ENCODE peak calls at places on chromosome 10, in ten cellular contexts. A is left ventricle myocardium inferior, G is PC-9, V is gastrocnemius medialis, N is mucosa of descending colon, L is GM20000, U is lower leg skin, M is kidney, J is dorsolateral prefrontal cortex, W is astrocyte of the spinal cord. O is an unnamed sample.

GRCh38 chr10:102596506-102596971 is 47.7 kb upstream of the TRIM8 start:
- DNase-seq in A (peak), G (peak), V (peak), N (no peak), L (peak), U (no peak), M (no peak), J (peak), W (peak), O (peak)

GRCh38 chr10:182441-183201 is 47.4 kb downstream of the ZMYND11 start:
- DNase-seq in A (no peak), G (no peak), V (no peak), N (no peak), L (peak), U (no peak), M (no peak), J (no peak), W (peak), O (no peak)

GRCh38 chr10:3850999-3851937 is 66.3 kb upstream of the KLF6 start:
- DNase-seq in A (no peak), G (peak), V (no peak), N (no peak), L (no peak), U (no peak), M (no peak), J (no peak), W (peak), O (no peak)

GRCh38 chr10:74206727-74207126 is 55.7 kb downstream of the ADK start:
- DNase-seq in A (no peak), G (peak), V (peak), N (no peak), L (no peak), U (no peak), M (no peak), J (no peak), W (no peak), O (no peak)

GRCh38 chr10:88115968-88116367 is 252.5 kb downstream of the PTEN start:
- DNase-seq in A (no peak), G (no peak), V (no peak), N (no peak), L (no peak), U (no peak), M (no peak), J (no peak), W (peak), O (no peak)

GRCh38 chr10:69839696-69840345 is 38.1 kb downstream of the COL13A1 start:
- DNase-seq in A (no peak), G (peak), V (no peak), N (no peak), L (no peak), U (no peak), M (no peak), J (peak), W (peak), O (no peak)

GRCh38 chr10:11215468-11215867 is 197.8 kb downstream of the CELF2 start:
- DNase-seq in A (no peak), G (no peak), V (no peak), N (no peak), L (no peak), U (no peak), M (no peak), J (no peak), W (no peak), O (no peak)

GRCh38 chr10:96448021-96448457 is 65.7 kb downstream of the TLL2 start:
- DNase-seq in A (peak), G (no peak), V (peak), N (peak), L (peak), U (peak), M (no peak), J (no peak), W (peak), O (no peak)

GRCh38 chr10:106680061-106680460 is 484.4 kb downstream of the SORCS1 start:
- DNase-seq in A (no peak), G (no peak), V (no peak), N (no peak), L (no peak), U (no peak), M (no peak), J (no peak), W (no peak), O (no peak)

GRCh38 chr10:106873770-106874717 is 290.5 kb downstream of the SORCS1 start:
- DNase-seq in A (no peak), G (no peak), V (no peak), N (no peak), L (no peak), U (no peak), M (no peak), J (no peak), W (no peak), O (no peak)

GRCh38 chr10:32159264-32159663 is 103.0 kb upstream of the KIF5B start:
- DNase-seq in A (no peak), G (no peak), V (no peak), N (no peak), L (no peak), U (no peak), M (no peak), J (no peak), W (no peak), O (no peak)

GRCh38 chr10:70478191-70479160 is at the start of gene PALD1:
- DNase-seq in A (peak), G (peak), V (peak), N (peak), L (peak), U (peak), M (peak), J (peak), W (peak), O (peak)

GRCh38 chr10:128324058-128324457 is 197.8 kb upstream of the MKI67 start:
- DNase-seq in A (peak), G (no peak), V (peak), N (no peak), L (no peak), U (peak), M (no peak), J (no peak), W (no peak), O (peak)

GRCh38 chr10:22667093-22667480 is 47.3 kb downstream of the PIP4K2A start:
- DNase-seq in A (no peak), G (no peak), V (no peak), N (no peak), L (no peak), U (no peak), M (no peak), J (no peak), W (no peak), O (no peak)

GRCh38 chr10:102279104-102279503 is 33.8 kb downstream of the GBF1 start:
- DNase-seq in A (no peak), G (no peak), V (no peak), N (no peak), L (no peak), U (no peak), M (no peak), J (no peak), W (no peak), O (no peak)

GRCh38 chr10:104483582-104483981 is 129.9 kb downstream of the CFAP58 start:
- DNase-seq in A (no peak), G (no peak), V (no peak), N (no peak), L (no peak), U (no peak), M (no peak), J (no peak), W (no peak), O (no peak)

GRCh38 chr10:52818019-52818418 is 45.4 kb upstream of the MBL2 start:
- DNase-seq in A (no peak), G (peak), V (no peak), N (no peak), L (peak), U (no peak), M (no peak), J (no peak), W (peak), O (peak)

GRCh38 chr10:118569882-118570252 is 25.6 kb downstream of the PRLHR start:
- DNase-seq in A (no peak), G (no peak), V (no peak), N (no peak), L (no peak), U (no peak), M (no peak), J (no peak), W (no peak), O (no peak)

GRCh38 chr10:2463301-2463700 is 604.0 kb upstream of the PFKP start:
- DNase-seq in A (no peak), G (no peak), V (no peak), N (no peak), L (no peak), U (no peak), M (no peak), J (no peak), W (no peak), O (no peak)

GRCh38 chr10:5861269-5862031 is 28.2 kb downstream of the ANKRD16 start:
- DNase-seq in A (no peak), G (peak), V (no peak), N (no peak), L (no peak), U (no peak), M (no peak), J (no peak), W (peak), O (no peak)

GRCh38 chr10:16891375-16892313 is 74.4 kb upstream of the RSU1 start:
- DNase-seq in A (peak), G (peak), V (peak), N (peak), L (no peak), U (peak), M (peak), J (no peak), W (peak), O (peak)

GRCh38 chr10:96513686-96514551 is at the start of gene TLL2:
- DNase-seq in A (peak), G (no peak), V (peak), N (peak), L (peak), U (peak), M (peak), J (peak), W (peak), O (peak)

GRCh38 chr10:101066146-101066889 is 4.5 kb downstream of the KAZALD1 start:
- DNase-seq in A (peak), G (peak), V (peak), N (peak), L (peak), U (peak), M (peak), J (no peak), W (peak), O (peak)

GRCh38 chr10:58322835-58323209 is 12.0 kb upstream of the UBE2D1 start:
- DNase-seq in A (no peak), G (no peak), V (no peak), N (no peak), L (no peak), U (no peak), M (no peak), J (no peak), W (no peak), O (no peak)

GRCh38 chr10:74628136-74628535 is 198.3 kb upstream of the KAT6B start:
- DNase-seq in A (no peak), G (no peak), V (no peak), N (no peak), L (no peak), U (no peak), M (no peak), J (no peak), W (no peak), O (no peak)

GRCh38 chr10:29858352-29859267 is 200.8 kb downstream of the JCAD start:
- DNase-seq in A (peak), G (peak), V (peak), N (no peak), L (no peak), U (peak), M (peak), J (no peak), W (peak), O (peak)

GRCh38 chr10:29553732-29554260 is 81.0 kb downstream of the SVIL start:
- DNase-seq in A (no peak), G (no peak), V (peak), N (no peak), L (no peak), U (peak), M (no peak), J (no peak), W (no peak), O (no peak)

GRCh38 chr10:31004611-31005193 is 27.0 kb downstream of the ZNF438 start:
- DNase-seq in A (no peak), G (no peak), V (no peak), N (no peak), L (no peak), U (no peak), M (no peak), J (no peak), W (peak), O (no peak)

GRCh38 chr10:69869291-69869841 is 67.7 kb downstream of the COL13A1 start:
- DNase-seq in A (no peak), G (peak), V (no peak), N (peak), L (no peak), U (no peak), M (no peak), J (peak), W (peak), O (no peak)

GRCh38 chr10:130751106-130751840 is 560.2 kb downstream of the TCERG1L start:
- DNase-seq in A (no peak), G (no peak), V (no peak), N (no peak), L (no peak), U (peak), M (peak), J (no peak), W (no peak), O (no peak)

GRCh38 chr10:63103971-63104409 is 29.1 kb upstream of the NRBF2 start:
- DNase-seq in A (no peak), G (no peak), V (no peak), N (no peak), L (no peak), U (no peak), M (no peak), J (no peak), W (no peak), O (no peak)

GRCh38 chr10:117782276-117782675 is 239.7 kb downstream of the EMX2 start:
- DNase-seq in A (no peak), G (no peak), V (no peak), N (no peak), L (no peak), U (no peak), M (no peak), J (no peak), W (no peak), O (no peak)

GRCh38 chr10:83062871-83063270 is 1076.4 kb upstream of the GHITM start:
- DNase-seq in A (no peak), G (no peak), V (no peak), N (no peak), L (no peak), U (no peak), M (no peak), J (no peak), W (no peak), O (no peak)

GRCh38 chr10:17177014-17177413 is 24.5 kb downstream of the TRDMT1 start:
- DNase-seq in A (no peak), G (no peak), V (no peak), N (no peak), L (no peak), U (no peak), M (no peak), J (no peak), W (no peak), O (no peak)

GRCh38 chr10:21372651-21373410 is 152.7 kb downstream of the SKIDA1 start:
- DNase-seq in A (peak), G (peak), V (peak), N (peak), L (no peak), U (peak), M (no peak), J (no peak), W (peak), O (no peak)

GRCh38 chr10:27388761-27389399 is 115.2 kb upstream of the RAB18 start:
- DNase-seq in A (peak), G (no peak), V (peak), N (no peak), L (no peak), U (no peak), M (no peak), J (no peak), W (no peak), O (no peak)

GRCh38 chr10:102413053-102413705 is 5.4 kb downstream of the PSD start:
- DNase-seq in A (no peak), G (no peak), V (no peak), N (no peak), L (peak), U (no peak), M (no peak), J (peak), W (no peak), O (peak)

DNA sequence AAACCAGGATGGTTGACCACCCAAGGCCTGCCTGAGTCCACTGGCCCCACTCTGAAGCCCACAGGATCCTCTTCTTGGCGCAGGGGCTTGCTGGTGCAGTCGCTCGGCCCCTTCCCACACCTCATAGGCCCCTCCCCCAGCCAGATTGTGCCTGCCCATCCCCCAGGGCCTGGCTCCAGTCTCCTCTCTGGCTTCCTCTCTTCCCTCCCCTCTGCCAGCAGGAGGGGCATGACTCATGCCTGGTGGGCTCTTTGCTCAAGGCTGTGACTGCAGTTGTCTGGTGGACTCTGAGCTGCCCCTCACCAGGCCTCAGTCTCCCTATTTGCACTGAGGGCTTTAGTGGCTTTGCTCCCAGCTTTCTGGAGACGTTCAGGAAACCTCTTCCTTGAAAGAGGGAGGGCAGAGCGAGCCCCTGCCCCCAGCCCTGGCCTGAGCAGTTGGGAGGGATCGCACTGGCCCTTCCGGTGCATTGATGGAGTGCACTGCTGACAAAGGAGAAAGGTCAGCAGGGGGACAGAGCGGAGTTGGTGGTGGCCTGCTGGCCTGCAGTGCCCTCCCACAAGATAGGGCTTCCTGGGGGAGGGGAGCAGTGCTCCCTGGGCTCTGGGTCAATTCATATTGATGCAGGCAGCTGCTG is 60.7 kb downstream of the ZMIZ1 start:
- DNase-seq in A (no peak), G (no peak), V (no peak), N (no peak), L (no peak), U (no peak), M (no peak), J (no peak), W (peak), O (peak)
- TF ChIP-seq CTCF in A (no peak), G (no peak), V (no peak), N (no peak), L (no peak), U (no peak), M (no peak), J (no peak), W (peak), O (no peak)

GRCh38 chr10:123642697-123643096 is 23.5 kb upstream of the GPR26 start:
- DNase-seq in A (no peak), G (no peak), V (no peak), N (no peak), L (no peak), U (no peak), M (no peak), J (no peak), W (no peak), O (no peak)
- TF ChIP-seq CTCF in A (no peak), G (no peak), V (no peak), N (no peak), L (no peak), U (no peak), M (no peak), J (no peak), W (no peak), O (no peak)

GRCh38 chr10:45155784-45156183 is 155.1 kb downstream of the ZNF22 start:
- DNase-seq in A (no peak), G (no peak), V (no peak), N (no peak), L (no peak), U (no peak), M (no peak), J (no peak), W (no peak), O (no peak)
- TF ChIP-seq CTCF in A (no peak), G (no peak), V (no peak), N (no peak), L (no peak), U (no peak), M (no peak), J (no peak), W (no peak), O (no peak)

GRCh38 chr10:132224343-132225072 is 37.8 kb downstream of the DPYSL4 start:
- DNase-seq in A (no peak), G (no peak), V (no peak), N (no peak), L (no peak), U (no peak), M (peak), J (no peak), W (no peak), O (no peak)
- TF ChIP-seq CTCF in A (no peak), G (no peak), V (no peak), N (no peak), L (no peak), U (no peak), M (no peak), J (no peak), W (no peak), O (no peak)